ENCODE peak calls at places on chromosomes 7 and 10, in eight cellular contexts. M, K, W, S, C, N, A and U are unnamed samples. For H3K4me1, the result is how much of the 10 kb centered on the place peaks cover.

GRCh38 chr10:7756360-7756992 is 31.3 kb downstream of the KIN start:
- DNase-seq in K (peak), A (peak), M (peak), C (no peak), W (no peak), N (no peak), S (no peak), U (no peak)

GRCh38 chr7:36984710-36985308 is 260.5 kb upstream of the AOAH start:
- DNase-seq in S (no peak), W (no peak), C (no peak), M (no peak), A (no peak), N (no peak), K (no peak), U (no peak)

GRCh38 chr7:88281729-88282128 is 25.0 kb downstream of the STEAP4 start:
- DNase-seq in A (no peak), W (no peak), S (no peak), C (no peak), M (no peak), K (no peak), N (no peak), U (no peak)

GRCh38 chr7:26156454-26157365 is 4.7 kb downstream of the NFE2L3 start:
- DNase-seq in N (no peak), M (no peak), K (peak), C (no peak), W (peak), S (no peak), A (peak), U (no peak)

GRCh38 chr7:66452165-66452564 is 176.5 kb upstream of the KCTD7 start:
- DNase-seq in C (no peak), M (no peak), S (no peak), N (no peak), K (no peak), A (no peak), W (peak), U (no peak)

GRCh38 chr7:112056409-112056808 is 149.8 kb downstream of the DOCK4 start:
- DNase-seq in N (no peak), C (no peak), K (no peak), A (peak), S (no peak), W (no peak), M (no peak), U (no peak)

GRCh38 chr10:28457110-28457509 is 75.8 kb upstream of the WAC start:
- DNase-seq in C (no peak), M (no peak), W (no peak), K (no peak), N (no peak), A (no peak), S (no peak), U (no peak)

GRCh38 chr10:130399425-130399950 is 263.3 kb downstream of the GLRX3 start:
- DNase-seq in K (no peak), S (no peak), C (no peak), M (no peak), N (no peak), W (no peak), A (no peak), U (no peak)

GRCh38 chr10:44335330-44336021 is 49.4 kb downstream of the CXCL12 start:
- DNase-seq in N (no peak), K (no peak), C (no peak), W (no peak), S (no peak), A (no peak), M (no peak), U (no peak)

GRCh38 chr10:129956902-129957673 is 7.0 kb downstream of the EBF3 start:
- DNase-seq in C (no peak), K (no peak), M (no peak), A (no peak), N (no peak), W (no peak), S (peak), U (no peak)

GRCh38 chr10:110661292-110661691 is 17.2 kb downstream of the RBM20 start:
- DNase-seq in A (no peak), N (no peak), S (no peak), C (no peak), M (no peak), K (no peak), W (no peak), U (no peak)

GRCh38 chr10:95408148-95408930 is 117.5 kb upstream of the PDLIM1 start:
- DNase-seq in N (no peak), A (no peak), K (no peak), W (no peak), C (no peak), S (no peak), M (no peak), U (no peak)

GRCh38 chr7:30925117-30925516 is 13.5 kb downstream of the AQP1 start:
- DNase-seq in S (peak), K (no peak), M (peak), N (no peak), C (no peak), W (no peak), A (no peak), U (no peak)

GRCh38 chr10:104614245-104614831 is 26.8 kb upstream of the SORCS3 start:
- DNase-seq in S (no peak), K (peak), M (no peak), A (peak), N (no peak), C (no peak), W (no peak), U (no peak)

DNA sequence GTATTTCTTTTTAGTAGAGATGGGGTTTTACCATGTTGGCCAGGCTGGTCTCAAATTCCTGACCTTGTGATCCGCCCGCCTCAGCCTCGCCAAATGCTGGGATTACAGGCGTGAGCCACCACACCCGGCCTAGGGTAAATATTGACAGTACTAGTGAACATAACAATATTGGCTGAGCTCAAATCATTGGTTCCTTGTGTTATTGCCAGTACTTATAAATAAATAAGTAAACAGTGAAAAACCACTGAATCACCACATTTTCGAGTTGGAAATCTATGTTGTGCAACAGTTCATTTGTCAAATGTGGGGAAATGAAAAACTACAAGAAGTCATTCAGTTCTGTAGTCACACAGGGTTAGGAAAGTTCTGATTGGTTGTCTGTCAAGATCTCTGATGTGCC is 15.8 kb downstream of the RPP30 start:
- DNase-seq in M (peak), N (no peak), W (no peak), C (no peak), S (no peak), A (no peak), K (no peak), U (no peak)
- H3K27ac ChIP-seq in M (peak), N (no peak), W (no peak), C (no peak), S (no peak), A (no peak), K (no peak), U (no peak)

GRCh38 chr7:149565096-149565382 is 67.4 kb upstream of the ZNF746 start:
- DNase-seq in W (no peak), M (no peak), N (no peak), K (no peak), A (no peak), S (no peak), C (no peak), U (no peak)
- H3K4me3 ChIP-seq in W (no peak), M (no peak), N (no peak), K (no peak), A (no peak), S (no peak), C (no peak), U (no peak)

GRCh38 chr7:127822822-127823508 is 171.0 kb downstream of the SND1 start:
- DNase-seq in W (no peak), S (no peak), K (no peak), A (peak), M (no peak), N (no peak), C (no peak), U (no peak)

GRCh38 chr7:127821146-127821545 is 169.2 kb downstream of the SND1 start:
- DNase-seq in C (no peak), A (no peak), K (no peak), N (no peak), W (no peak), S (no peak), M (no peak), U (no peak)

GRCh38 chr7:127817466-127817865 is 165.5 kb downstream of the SND1 start:
- DNase-seq in M (no peak), N (no peak), K (no peak), A (no peak), W (no peak), C (no peak), S (no peak), U (no peak)

GRCh38 chr7:127816354-127817190 is 164.6 kb downstream of the SND1 start:
- DNase-seq in N (no peak), W (no peak), K (no peak), S (no peak), M (no peak), A (no peak), C (no peak), U (no peak)

DNA sequence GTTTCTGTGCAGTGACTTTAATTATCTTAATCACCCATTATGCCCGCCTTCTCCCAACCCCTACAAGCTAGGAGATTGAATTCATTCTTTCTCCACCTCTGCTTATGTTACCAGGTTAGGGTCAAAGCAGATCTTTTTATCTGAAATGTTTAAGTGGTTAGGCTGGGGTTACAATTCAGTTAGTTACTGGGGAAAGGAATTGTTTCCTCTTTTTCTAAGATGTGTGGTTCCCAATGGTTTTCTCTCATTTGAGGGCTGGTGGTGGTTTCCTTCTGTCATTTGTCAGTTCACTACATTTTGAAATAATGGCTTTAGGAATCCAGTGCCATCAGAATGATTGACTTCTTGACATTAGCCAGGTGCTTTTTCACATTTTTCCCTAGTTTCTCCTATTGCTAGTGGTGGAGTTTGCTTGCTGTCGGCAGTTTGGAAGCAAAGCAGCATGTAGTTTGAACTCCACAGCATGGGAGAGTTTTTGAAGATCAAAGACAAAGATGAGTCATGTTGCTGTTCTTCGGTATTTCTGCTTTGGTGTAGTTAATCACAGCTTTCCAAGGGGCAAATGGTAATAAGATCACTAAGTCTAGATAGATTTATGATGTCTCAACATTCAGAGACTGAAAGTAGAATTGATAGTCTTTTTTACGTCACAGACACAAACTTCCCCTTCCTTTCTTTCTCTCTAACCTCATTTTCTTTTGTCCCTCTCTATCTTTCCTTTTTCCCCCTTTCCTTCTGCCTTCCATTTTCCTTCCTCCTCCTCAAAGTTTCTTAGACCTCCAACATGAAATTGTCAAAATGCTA is 168.2 kb downstream of the SND1 start:
- DNase-seq in A (peak), N (no peak), C (no peak), K (no peak), M (no peak), S (no peak), W (peak), U (no peak)
- H3K4me1 ChIP-seq in A (under half), N (under half), C (under half), K (under half), M (under half), S (under half), W (under half), U (under half)

GRCh38 chr10:122308487-122309141 is 37.5 kb downstream of the BTBD16 start:
- DNase-seq in N (no peak), M (peak), S (no peak), A (peak), K (no peak), C (no peak), W (no peak), U (no peak)
- H3K27ac ChIP-seq in N (peak), M (peak), S (peak), A (peak), K (no peak), C (peak), W (peak), U (peak)

GRCh38 chr7:117870405-117870905 is 2.8 kb downstream of the CTTNBP2 start:
- DNase-seq in A (no peak), M (no peak), S (no peak), W (no peak), C (no peak), K (no peak), N (no peak), U (no peak)
- H3K4me3 ChIP-seq in A (no peak), M (no peak), S (no peak), W (no peak), C (no peak), K (no peak), N (no peak), U (no peak)

GRCh38 chr7:2637505-2638223 is 5.9 kb downstream of the TTYH3 start:
- DNase-seq in W (no peak), M (peak), C (peak), S (peak), K (no peak), N (peak), A (no peak), U (peak)

GRCh38 chr7:2639151-2639993 is 7.6 kb downstream of the TTYH3 start:
- DNase-seq in A (no peak), S (no peak), M (peak), N (no peak), W (no peak), C (peak), K (no peak), U (no peak)

GRCh38 chr7:2637066-2637471 is 5.3 kb downstream of the TTYH3 start:
- DNase-seq in A (no peak), S (no peak), W (no peak), N (peak), K (no peak), M (no peak), C (no peak), U (no peak)

GRCh38 chr7:2639994-2640830 is 8.4 kb downstream of the TTYH3 start:
- DNase-seq in M (peak), K (no peak), C (peak), W (no peak), S (no peak), A (peak), N (peak), U (no peak)

DNA sequence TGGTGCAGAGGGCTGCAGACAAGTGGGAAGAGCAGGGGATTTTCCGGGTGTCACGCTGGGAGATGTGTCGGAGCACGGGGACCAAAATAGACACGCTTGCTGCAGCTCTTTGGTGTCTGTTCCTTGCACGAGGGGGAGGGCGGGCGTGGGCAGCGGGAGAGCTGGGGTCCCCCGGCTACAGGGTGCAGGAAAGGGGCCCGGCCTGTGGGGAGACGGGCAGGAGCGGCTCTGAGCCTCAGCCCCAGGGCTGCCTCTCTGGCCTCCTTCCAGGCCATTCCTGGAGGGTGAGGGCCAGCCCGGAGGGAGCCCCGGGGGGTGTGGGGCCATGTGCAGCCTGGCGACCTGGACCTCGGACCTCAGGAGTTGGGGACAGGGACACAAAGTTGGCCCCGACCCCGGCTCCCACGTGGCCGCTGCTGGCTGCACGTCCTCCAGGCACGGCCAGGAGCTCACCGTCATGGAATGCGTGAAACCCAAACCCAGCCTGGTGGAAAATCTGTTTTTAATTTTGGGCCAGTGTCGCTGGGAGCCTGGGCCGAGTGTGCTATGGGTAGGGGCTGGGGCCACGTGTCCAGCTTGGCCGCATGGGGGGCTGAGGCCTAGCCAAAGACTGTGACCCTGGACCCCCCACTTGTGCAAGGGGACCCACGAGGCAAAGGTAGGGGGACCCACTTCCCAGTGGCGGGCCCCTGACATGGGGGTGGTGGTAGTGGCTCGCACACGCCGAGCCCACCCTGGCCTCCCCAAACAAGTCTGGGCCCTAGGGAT is 6.6 kb downstream of the TTYH3 start:
- DNase-seq in N (peak), W (peak), S (peak), A (no peak), K (no peak), C (peak), M (peak), U (peak)
- H3K4me1 ChIP-seq in N (under half), W (half or more), S (under half), A (under half), K (under half), C (half or more), M (under half), U (half or more)

GRCh38 chr10:17206210-17206709 is 4.8 kb upstream of the TRDMT1 start:
- DNase-seq in M (no peak), K (peak), A (peak), C (no peak), W (peak), N (no peak), S (no peak), U (no peak)

GRCh38 chr10:17200885-17201164 is 647 bp downstream of the TRDMT1 start:
- DNase-seq in N (no peak), S (peak), M (no peak), W (peak), A (peak), K (peak), C (peak), U (peak)

GRCh38 chr10:17202506-17202905 is 1.0 kb upstream of the TRDMT1 start:
- DNase-seq in C (no peak), K (no peak), S (no peak), W (no peak), N (no peak), M (no peak), A (no peak), U (no peak)

GRCh38 chr10:17201165-17202013 is at the start of gene TRDMT1:
- DNase-seq in W (peak), S (peak), M (peak), K (peak), C (peak), N (peak), A (peak), U (peak)

GRCh38 chr10:17203416-17203815 is 1.9 kb upstream of the TRDMT1 start:
- DNase-seq in W (no peak), M (no peak), K (no peak), C (no peak), S (no peak), N (no peak), A (no peak), U (no peak)
- H3K27ac ChIP-seq in W (no peak), M (no peak), K (no peak), C (no peak), S (no peak), N (no peak), A (no peak), U (no peak)

GRCh38 chr7:128891942-128892269 is 18.6 kb downstream of the KCP start:
- DNase-seq in M (no peak), N (no peak), C (peak), W (no peak), S (no peak), K (no peak), A (no peak), U (no peak)

GRCh38 chr7:128888756-128889095 is 21.8 kb downstream of the KCP start:
- DNase-seq in A (no peak), K (no peak), N (no peak), S (no peak), M (no peak), C (no peak), W (no peak), U (no peak)

GRCh38 chr7:128891110-128891941 is 19.2 kb downstream of the KCP start:
- DNase-seq in M (no peak), W (no peak), K (no peak), S (no peak), N (no peak), A (no peak), C (peak), U (no peak)

GRCh38 chr7:128889121-128889520 is 21.4 kb downstream of the KCP start:
- DNase-seq in K (no peak), C (no peak), N (no peak), W (no peak), A (peak), S (no peak), M (no peak), U (no peak)

DNA sequence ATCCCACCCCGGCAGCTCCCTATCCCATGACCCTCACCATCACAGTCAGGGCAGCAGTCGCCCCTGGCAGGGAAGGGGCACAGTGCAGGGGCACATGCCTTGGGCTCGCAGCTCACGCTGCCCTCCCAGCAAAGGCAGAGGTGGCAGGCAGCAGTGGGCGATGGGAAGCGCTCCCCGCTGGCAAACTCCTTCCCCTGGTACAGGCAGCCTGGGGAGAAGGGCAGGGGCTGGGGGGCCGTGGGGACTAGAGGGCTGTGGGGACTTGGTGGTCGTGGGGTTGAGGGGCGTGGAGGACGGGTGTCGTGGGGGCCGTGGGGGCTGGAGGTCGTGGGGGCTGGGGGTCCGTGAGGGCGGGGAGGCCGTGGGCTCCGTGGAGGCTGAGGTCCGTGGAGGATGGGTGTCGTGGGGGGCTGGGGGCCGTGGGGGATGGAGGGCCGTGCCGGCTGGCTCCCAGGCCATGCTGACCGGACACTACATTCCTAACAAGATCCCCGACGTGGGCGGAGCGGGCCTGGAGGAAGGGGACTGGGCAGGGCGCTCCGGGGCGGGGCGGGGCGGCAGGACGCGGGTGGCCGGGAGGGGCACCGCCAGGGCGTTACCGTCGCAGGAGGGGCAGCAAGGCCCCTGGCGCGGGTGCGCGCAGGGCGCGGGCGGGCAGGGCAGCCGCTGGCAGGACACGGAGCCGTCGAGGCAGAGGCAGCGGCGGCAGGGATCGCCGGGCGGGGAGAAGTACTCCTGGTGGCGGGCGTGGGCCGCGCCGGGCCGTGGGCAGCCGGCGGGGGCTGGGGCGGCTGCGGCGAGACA is 20.0 kb downstream of the KCP start:
- DNase-seq in K (no peak), M (no peak), W (no peak), N (no peak), S (peak), A (no peak), C (peak), U (no peak)
- H3K4me3 ChIP-seq in K (no peak), M (peak), W (peak), N (no peak), S (peak), A (no peak), C (peak), U (peak)